ENCODE peak calls at places on chromosomes 5 and 9, in seven cellular contexts. D is astrocyte, S is adipocyte, A is testis, W is ascending aorta, J is MM.1S, H is cardiac muscle cell. R is an unnamed sample. For H3K4me1, the result is how much of the 10 kb centered on the place peaks cover.

GRCh38 chr5:118984602-118985001 is 3.7 kb downstream of the DTWD2 start:
- DNase-seq in D (peak), S (peak), A (no peak), W (no peak), J (no peak), H (peak), R (no peak)

GRCh38 chr5:79191457-79191856 is 44.5 kb upstream of the JMY start:
- DNase-seq in D (no peak), S (no peak), A (no peak), W (no peak), J (no peak), H (no peak), R (no peak)

GRCh38 chr5:52802272-52803011 is 14.7 kb downstream of the ITGA1 start:
- DNase-seq in D (peak), S (no peak), A (no peak), W (no peak), J (no peak), H (no peak), R (no peak)

GRCh38 chr5:123358751-123359150 is 64.5 kb downstream of the CEP120 start:
- DNase-seq in D (no peak), S (no peak), A (no peak), W (no peak), J (no peak), H (no peak), R (no peak)

GRCh38 chr5:132064140-132064539 is 3.7 kb downstream of the IL3 start:
- DNase-seq in D (no peak), S (no peak), A (no peak), W (no peak), J (no peak), H (no peak), R (no peak)

GRCh38 chr9:91954841-91955471 is 4.9 kb upstream of the ROR2 start:
- DNase-seq in D (peak), S (peak), A (peak), W (no peak), J (peak), H (peak), R (peak)

GRCh38 chr5:429453-430188 is 13.4 kb upstream of the EXOC3 start:
- DNase-seq in D (peak), S (peak), A (peak), W (no peak), J (no peak), H (peak), R (no peak)

GRCh38 chr5:11733185-11733839 is 170.9 kb downstream of the CTNND2 start:
- DNase-seq in D (no peak), S (no peak), A (no peak), W (no peak), J (no peak), H (no peak), R (no peak)

GRCh38 chr5:61330341-61330878 is 1.6 kb upstream of the ZSWIM6 start:
- DNase-seq in D (peak), S (peak), A (peak), W (no peak), J (no peak), H (peak), R (peak)

GRCh38 chr9:33506626-33507370 is 17.3 kb upstream of the ANKRD18B start:
- DNase-seq in D (peak), S (peak), A (peak), W (no peak), J (no peak), H (peak), R (no peak)

DNA sequence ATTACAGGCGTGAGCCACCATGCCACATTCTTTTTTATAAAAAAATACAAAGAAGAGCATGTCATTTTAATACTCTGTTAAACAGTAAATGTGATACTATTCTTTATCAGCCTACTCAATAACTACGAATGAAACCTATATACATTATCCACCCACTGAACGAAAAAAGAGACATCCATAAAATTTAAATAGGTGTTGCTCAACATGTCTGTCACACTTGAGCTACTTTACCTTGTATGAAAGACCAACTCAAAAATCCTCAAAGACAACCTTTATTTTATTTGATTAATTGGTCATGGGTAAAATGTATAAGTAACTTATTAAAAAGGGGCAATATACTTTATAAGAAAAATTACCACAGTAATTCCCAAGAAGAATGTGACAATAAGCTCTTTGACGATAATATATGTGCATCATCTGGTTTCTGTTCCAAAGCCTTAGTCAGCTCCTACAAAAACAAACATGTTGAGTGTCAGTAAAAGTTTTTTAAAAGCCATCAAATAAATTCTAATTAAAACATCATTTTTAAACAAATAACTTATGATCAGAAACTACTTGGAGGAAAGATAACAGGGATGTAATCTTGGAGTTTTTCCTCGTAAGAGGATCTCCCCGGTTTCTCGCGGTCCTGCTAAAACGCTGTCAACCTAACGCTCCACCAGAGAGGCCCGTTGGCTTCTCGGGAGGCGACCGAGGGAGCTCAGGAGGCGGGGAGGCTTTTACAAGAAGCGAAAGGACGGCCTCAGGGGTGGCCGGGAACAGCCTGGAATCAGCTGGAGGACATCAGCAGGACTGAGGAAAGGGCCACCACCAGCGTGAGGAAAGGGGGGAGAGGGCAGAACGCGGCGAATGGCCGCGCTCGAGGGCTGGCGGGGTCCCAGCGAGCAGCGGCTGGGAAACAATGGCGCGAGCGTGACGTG is 13.5 kb upstream of the ANKRD18B start:
- DNase-seq in D (peak), S (peak), A (peak), W (no peak), J (peak), H (peak), R (peak)
- H3K4me3 ChIP-seq in D (peak), S (peak), A (peak), W (peak), J (peak), H (peak), R (peak)

GRCh38 chr5:36162810-36163486 is 11.0 kb downstream of the SKP2 start:
- DNase-seq in D (no peak), S (no peak), A (no peak), W (no peak), J (no peak), H (no peak), R (no peak)

GRCh38 chr5:36161317-36161716 is 9.4 kb downstream of the SKP2 start:
- DNase-seq in D (no peak), S (no peak), A (no peak), W (no peak), J (no peak), H (no peak), R (no peak)

GRCh38 chr5:36160617-36161016 is 8.7 kb downstream of the SKP2 start:
- DNase-seq in D (no peak), S (no peak), A (no peak), W (no peak), J (no peak), H (no peak), R (no peak)

GRCh38 chr5:36168737-36169136 is 16.8 kb downstream of the SKP2 start:
- DNase-seq in D (no peak), S (no peak), A (no peak), W (no peak), J (no peak), H (no peak), R (no peak)

GRCh38 chr5:36164461-36164860 is 12.6 kb downstream of the SKP2 start:
- DNase-seq in D (no peak), S (no peak), A (no peak), W (no peak), J (peak), H (no peak), R (no peak)
- H3K4me1 ChIP-seq in D (under half), S (under half), A (under half), W (under half), J (under half), H (under half), R (under half)

GRCh38 chr5:167953151-167953788 is 338.2 kb upstream of the WWC1 start:
- DNase-seq in D (no peak), S (no peak), A (no peak), W (no peak), J (no peak), H (no peak), R (no peak)

GRCh38 chr5:167950126-167950721 is 341.2 kb upstream of the WWC1 start:
- DNase-seq in D (peak), S (peak), A (peak), W (no peak), J (no peak), H (peak), R (no peak)

GRCh38 chr5:167949435-167949834 is 342.0 kb upstream of the WWC1 start:
- DNase-seq in D (no peak), S (no peak), A (no peak), W (no peak), J (no peak), H (no peak), R (no peak)

GRCh38 chr5:167951121-167951520 is 340.3 kb upstream of the WWC1 start:
- DNase-seq in D (no peak), S (peak), A (no peak), W (no peak), J (peak), H (no peak), R (no peak)

DNA sequence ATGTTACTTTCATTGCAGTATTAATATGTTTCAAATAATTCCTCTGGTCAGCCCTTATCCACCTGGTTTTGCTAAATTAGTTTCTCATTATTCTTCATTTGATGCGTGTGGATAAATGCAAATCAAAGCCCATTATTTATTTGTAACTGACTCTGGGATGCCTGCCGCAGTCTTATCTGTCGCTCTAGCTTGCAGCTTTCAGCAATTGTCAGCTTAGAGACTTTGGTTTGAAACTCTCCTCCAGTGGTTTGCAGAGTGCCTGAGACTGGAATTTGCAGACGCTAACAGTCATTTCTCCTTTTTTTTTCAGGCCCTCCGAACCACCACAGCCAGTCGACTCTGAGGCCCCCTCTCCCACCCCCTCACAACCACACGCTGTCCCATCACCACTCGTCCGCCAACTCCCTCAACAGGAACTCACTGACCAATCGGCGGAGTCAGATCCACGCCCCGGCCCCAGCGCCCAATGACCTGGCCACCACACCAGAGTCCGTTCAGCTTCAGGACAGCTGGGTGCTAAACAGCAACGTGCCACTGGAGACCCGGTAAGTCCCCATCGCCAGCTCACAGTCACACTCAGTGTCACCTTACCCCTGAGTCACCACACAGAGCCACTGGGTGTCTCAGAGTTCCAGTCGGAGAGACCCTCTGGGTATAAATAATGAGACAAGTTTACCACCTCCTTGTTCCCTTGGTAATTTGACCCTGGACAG is 339.0 kb upstream of the WWC1 start:
- DNase-seq in D (no peak), S (no peak), A (no peak), W (no peak), J (no peak), H (no peak), R (no peak)
- H3K4me3 ChIP-seq in D (no peak), S (no peak), A (no peak), W (no peak), J (no peak), H (no peak), R (no peak)

DNA sequence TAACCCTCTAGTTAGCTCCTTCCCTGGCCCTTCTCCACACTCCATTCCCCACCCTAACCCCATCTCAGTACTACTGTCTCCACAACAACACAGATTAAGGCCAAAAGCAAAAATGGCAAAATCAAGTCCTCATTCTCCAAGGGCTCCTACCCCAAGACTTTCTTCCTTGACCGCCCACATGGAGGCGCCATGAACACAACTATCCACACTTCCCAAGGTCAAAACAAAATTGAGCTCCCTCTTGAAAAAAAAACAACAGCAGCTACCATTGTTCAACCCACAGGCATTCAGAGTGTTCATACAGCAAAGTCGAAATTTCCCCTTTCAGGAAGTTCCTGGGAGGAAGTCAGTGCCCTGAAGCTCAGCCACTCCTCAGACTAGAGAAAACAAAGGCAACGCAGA is 54.4 kb downstream of the GNAQ start:
- DNase-seq in D (peak), S (peak), A (peak), W (no peak), J (peak), H (peak), R (peak)
- H3K4me1 ChIP-seq in D (under half), S (under half), A (under half), W (under half), J (under half), H (under half), R (under half)

GRCh38 chr5:171421331-171422262 is 2.1 kb downstream of the FGF18 start:
- DNase-seq in D (no peak), S (no peak), A (no peak), W (no peak), J (no peak), H (no peak), R (no peak)
- H3K4me3 ChIP-seq in D (no peak), S (peak), A (no peak), W (peak), J (no peak), H (peak), R (no peak)

DNA sequence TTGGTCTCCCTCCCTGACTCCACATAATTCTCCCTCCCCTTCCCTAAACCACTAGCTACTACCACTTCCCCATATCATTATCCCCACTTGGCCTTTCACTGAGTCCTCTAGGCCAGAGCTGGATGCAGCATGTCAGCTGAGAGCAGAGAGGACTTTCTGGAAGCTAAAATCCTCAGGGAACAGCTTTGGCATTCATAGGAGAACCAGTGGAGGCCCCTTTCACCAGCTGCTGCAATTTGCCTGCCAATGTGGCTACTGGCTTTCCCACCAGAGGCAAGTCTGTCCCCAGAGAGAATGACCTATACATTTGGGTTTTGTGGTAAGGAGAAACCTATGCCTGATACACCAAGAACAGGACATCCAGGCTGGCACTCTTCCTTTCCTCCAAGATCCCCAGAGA is 14.4 kb downstream of the FAM219A start:
- DNase-seq in D (no peak), S (no peak), A (no peak), W (no peak), J (no peak), H (no peak), R (no peak)
- H3K4me1 ChIP-seq in D (under half), S (under half), A (under half), W (under half), J (under half), H (under half), R (under half)

DNA sequence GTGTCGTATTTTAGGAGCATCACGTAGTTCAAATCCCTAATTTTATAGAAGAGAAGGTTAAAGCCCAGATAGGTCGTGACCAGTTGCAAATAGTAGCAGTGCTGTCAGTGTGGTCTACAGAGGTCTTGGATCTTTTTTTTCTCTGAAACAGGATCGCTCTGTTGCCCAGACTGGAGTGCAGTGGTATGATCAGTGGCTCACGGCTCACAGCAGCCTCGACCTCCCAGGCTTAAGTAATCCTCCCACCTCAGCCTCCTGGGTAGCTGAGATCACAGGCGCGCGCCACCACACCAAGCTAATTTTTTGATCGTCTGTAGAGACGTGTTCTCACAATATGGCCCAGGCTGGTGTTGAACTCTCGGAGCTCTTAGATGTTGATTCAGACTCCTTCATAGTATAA is 2.2 kb downstream of the MATR3 start:
- DNase-seq in D (no peak), S (peak), A (no peak), W (no peak), J (no peak), H (no peak), R (no peak)
- H3K4me3 ChIP-seq in D (peak), S (peak), A (peak), W (peak), J (peak), H (peak), R (peak)

DNA sequence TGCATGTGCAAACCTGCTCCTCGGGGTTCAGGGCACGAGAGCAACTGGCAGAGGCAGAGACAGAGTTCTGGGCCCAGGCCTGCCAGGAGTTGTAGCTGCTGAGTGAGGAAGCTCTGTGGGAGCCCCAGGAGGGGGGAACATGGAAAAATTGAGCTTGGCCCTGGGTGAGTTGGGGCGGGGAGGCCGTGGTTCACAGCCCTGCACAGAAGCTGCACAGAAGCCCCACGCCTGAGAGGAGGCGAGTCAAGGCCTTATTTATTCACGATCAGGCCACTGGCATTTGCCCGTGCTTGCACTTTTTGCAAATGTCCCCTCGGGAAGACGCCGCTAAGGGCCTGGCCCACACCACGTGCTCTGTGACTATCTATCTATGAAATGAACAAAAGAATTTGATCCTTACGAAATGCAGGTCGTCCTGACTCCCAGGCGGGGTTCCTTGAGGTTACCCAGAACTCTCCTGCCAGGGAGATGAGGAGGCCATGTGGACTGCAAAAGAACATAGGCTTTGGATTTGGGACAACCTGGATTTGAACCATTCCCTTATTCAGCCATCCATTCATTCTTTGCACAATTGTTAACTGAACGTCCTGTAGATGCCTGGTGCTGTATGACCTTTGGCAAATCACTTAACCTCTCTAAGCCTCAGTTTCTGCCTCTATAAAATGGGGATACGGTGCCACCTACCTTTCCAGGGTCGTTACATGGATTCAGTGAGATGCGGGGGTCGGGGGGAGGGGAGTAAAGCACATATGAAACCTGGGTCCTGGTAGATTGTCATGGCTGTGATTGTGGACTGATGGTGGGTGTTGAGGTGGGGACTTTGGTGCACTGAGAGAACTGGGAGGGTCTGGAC is 17.9 kb downstream of the COL27A1 start:
- DNase-seq in D (peak), S (peak), A (peak), W (no peak), J (no peak), H (peak), R (no peak)
- H3K4me1 ChIP-seq in D (half or more), S (under half), A (under half), W (half or more), J (under half), H (under half), R (under half)